ENCODE peak calls at places on chromosomes 3 and 15, in four cellular contexts. L is HFFc6, O is dermis blood vessel endothelial cell, A is HS-5. H is an unnamed sample.

GRCh38 chr15:77251662-77252061 is 168.2 kb downstream of the PEAK1 start:
- DNase-seq in L (peak), O (peak), A (peak), H (no peak)

GRCh38 chr3:69890094-69890493 is 109.4 kb upstream of the SAMMSON start:
- DNase-seq in L (peak), O (peak), A (peak), H (no peak)

GRCh38 chr15:90413411-90414379 is 25.7 kb downstream of the IQGAP1 start:
- DNase-seq in L (peak), O (peak), A (no peak), H (no peak)

GRCh38 chr3:25679166-25679565 is 14.5 kb upstream of the TOP2B start:
- DNase-seq in L (no peak), O (no peak), A (no peak), H (no peak)

GRCh38 chr15:88378259-88378658 is 88.9 kb downstream of the MRPL46 start:
- DNase-seq in L (peak), O (no peak), A (no peak), H (no peak)

GRCh38 chr3:129001101-129001816 is at the start of gene EFCC1:
- DNase-seq in L (no peak), O (peak), A (no peak), H (no peak)

GRCh38 chr3:17602126-17602525 is 140.3 kb downstream of the TBC1D5 start:
- DNase-seq in L (peak), O (no peak), A (peak), H (no peak)

GRCh38 chr3:59709702-59710555 is 660.1 kb upstream of the CFAP20DC start:
- DNase-seq in L (no peak), O (no peak), A (no peak), H (no peak)

GRCh38 chr3:86993704-86994103 is 2.8 kb upstream of the VGLL3 start:
- DNase-seq in L (peak), O (no peak), A (no peak), H (no peak)

GRCh38 chr3:16419640-16420039 is 93.9 kb downstream of the RFTN1 start:
- DNase-seq in L (peak), O (peak), A (no peak), H (no peak)

GRCh38 chr3:15636028-15636709 is 34.6 kb downstream of the BTD start:
- DNase-seq in L (peak), O (peak), A (peak), H (peak)

GRCh38 chr3:128490650-128491070 is 2.3 kb downstream of the GATA2 start:
- DNase-seq in L (no peak), O (peak), A (no peak), H (no peak)

GRCh38 chr3:52177701-52178042 is 20.3 kb upstream of the ALAS1 start:
- DNase-seq in L (no peak), O (no peak), A (no peak), H (no peak)

GRCh38 chr3:112376413-112376812 is 43.5 kb downstream of the CD200 start:
- DNase-seq in L (no peak), O (no peak), A (no peak), H (no peak)

GRCh38 chr15:48494646-48495045 is 150.9 kb downstream of the FBN1 start:
- DNase-seq in L (peak), O (no peak), A (no peak), H (no peak)

GRCh38 chr3:24628523-24629258 is 134.0 kb upstream of the THRB start:
- DNase-seq in L (no peak), O (no peak), A (no peak), H (no peak)

GRCh38 chr3:136250862-136251460 is 821 bp downstream of the PCCB start:
- DNase-seq in L (peak), O (peak), A (no peak), H (peak)

GRCh38 chr15:51366071-51366470 is 24.6 kb downstream of the GLDN start:
- DNase-seq in L (no peak), O (no peak), A (no peak), H (no peak)

GRCh38 chr3:167228135-167228534 is 152.0 kb downstream of the ZBBX start:
- DNase-seq in L (no peak), O (no peak), A (peak), H (no peak)

GRCh38 chr3:50271314-50272072 is 2.5 kb downstream of the SEMA3B start:
- DNase-seq in L (no peak), O (no peak), A (no peak), H (no peak)

GRCh38 chr15:101058735-101059134 is 139.6 kb downstream of the LRRK1 start:
- DNase-seq in L (no peak), O (no peak), A (no peak), H (no peak)

GRCh38 chr15:31435256-31435781 is 108.7 kb downstream of the KLF13 start:
- DNase-seq in L (peak), O (peak), A (no peak), H (peak)

GRCh38 chr3:53044371-53045106 is 1.3 kb downstream of the SFMBT1 start:
- DNase-seq in L (peak), O (peak), A (peak), H (peak)

GRCh38 chr15:63628123-63628822 is 31.1 kb downstream of the FBXL22 start:
- DNase-seq in L (no peak), O (no peak), A (no peak), H (no peak)